ENCODE peak calls at places on chromosomes 2 and 18, in four cellular contexts. One of them, this sample, is unnamed.

GRCh38 chr2:102065675-102066252 is 74.0 kb downstream of the IL1R2 start:
- DNase-seq in HCT116: peak
- DNase-seq in K562: peak
- DNase-seq in HepG2: peak
- DNase-seq in this sample: no peak

GRCh38 chr18:59478591-59478990 is 119.5 kb upstream of the LMAN1 start:
- DNase-seq in HCT116: no peak
- DNase-seq in K562: no peak
- DNase-seq in HepG2: no peak
- DNase-seq in this sample: peak

GRCh38 chr2:70904371-70905216 is 31.1 kb upstream of the ATP6V1B1 start:
- DNase-seq in HCT116: no peak
- DNase-seq in K562: no peak
- DNase-seq in HepG2: no peak
- DNase-seq in this sample: no peak

GRCh38 chr2:109270758-109271305 is 141.8 kb downstream of the SH3RF3 start:
- DNase-seq in HCT116: no peak
- DNase-seq in K562: no peak
- DNase-seq in HepG2: no peak
- DNase-seq in this sample: no peak

GRCh38 chr2:195570329-195570728 is 86.7 kb upstream of the SLC39A10 start:
- DNase-seq in HCT116: no peak
- DNase-seq in K562: no peak
- DNase-seq in HepG2: no peak
- DNase-seq in this sample: no peak

GRCh38 chr2:176171331-176172006 is 14.4 kb downstream of the HOXD3 start:
- DNase-seq in HCT116: no peak
- DNase-seq in K562: no peak
- DNase-seq in HepG2: no peak
- DNase-seq in this sample: no peak

GRCh38 chr2:88875749-88876148 is 184.3 kb downstream of the RPIA start:
- DNase-seq in HCT116: no peak
- DNase-seq in K562: no peak
- DNase-seq in HepG2: no peak
- DNase-seq in this sample: no peak

GRCh38 chr2:17171446-17172049 is 346.7 kb downstream of the RAD51AP2 start:
- DNase-seq in HCT116: peak
- DNase-seq in K562: no peak
- DNase-seq in HepG2: peak
- DNase-seq in this sample: peak

GRCh38 chr18:79781331-79781941 is 16.3 kb upstream of the KCNG2 start:
- DNase-seq in HCT116: no peak
- DNase-seq in K562: no peak
- DNase-seq in HepG2: peak
- DNase-seq in this sample: peak

GRCh38 chr2:55934337-55934736 is 10.8 kb upstream of the EFEMP1 start:
- DNase-seq in HCT116: no peak
- DNase-seq in K562: no peak
- DNase-seq in HepG2: no peak
- DNase-seq in this sample: no peak

GRCh38 chr2:144358979-144359541 is 160.9 kb downstream of the ZEB2 start:
- DNase-seq in HCT116: no peak
- DNase-seq in K562: no peak
- DNase-seq in HepG2: no peak
- DNase-seq in this sample: no peak

GRCh38 chr2:32969444-32970162 is 22.9 kb downstream of the LTBP1 start:
- DNase-seq in HCT116: no peak
- DNase-seq in K562: no peak
- DNase-seq in HepG2: no peak
- DNase-seq in this sample: no peak

GRCh38 chr18:73240899-73241298 is 373.1 kb upstream of the NETO1 start:
- DNase-seq in HCT116: no peak
- DNase-seq in K562: no peak
- DNase-seq in HepG2: no peak
- DNase-seq in this sample: no peak

GRCh38 chr2:205758051-205758450 is 75.8 kb downstream of the NRP2 start:
- DNase-seq in HCT116: no peak
- DNase-seq in K562: no peak
- DNase-seq in HepG2: no peak
- DNase-seq in this sample: no peak

GRCh38 chr18:50340078-50340477 is 34.8 kb upstream of the SKA1 start:
- DNase-seq in HCT116: no peak
- DNase-seq in K562: no peak
- DNase-seq in HepG2: no peak
- DNase-seq in this sample: no peak

GRCh38 chr18:6920099-6920955 is 190.8 kb downstream of the ARHGAP28 start:
- DNase-seq in HCT116: no peak
- DNase-seq in K562: peak
- DNase-seq in HepG2: peak
- DNase-seq in this sample: peak

GRCh38 chr2:37871453-37872191 is 53.5 kb upstream of the RMDN2 start:
- DNase-seq in HCT116: no peak
- DNase-seq in K562: no peak
- DNase-seq in HepG2: no peak
- DNase-seq in this sample: no peak

GRCh38 chr18:78619854-78620253 is 359.8 kb upstream of the SALL3 start:
- DNase-seq in HCT116: no peak
- DNase-seq in K562: no peak
- DNase-seq in HepG2: no peak
- DNase-seq in this sample: no peak

GRCh38 chr2:180872256-180872655 is 108.1 kb upstream of the UBE2E3 start:
- DNase-seq in HCT116: no peak
- DNase-seq in K562: no peak
- DNase-seq in HepG2: no peak
- DNase-seq in this sample: no peak

GRCh38 chr2:219274392-219274921 is 4.7 kb upstream of the DNAJB2 start:
- DNase-seq in HCT116: peak
- DNase-seq in K562: no peak
- DNase-seq in HepG2: peak
- DNase-seq in this sample: no peak

GRCh38 chr2:14723684-14724083 is 91.2 kb downstream of the LRATD1 start:
- DNase-seq in HCT116: no peak
- DNase-seq in K562: no peak
- DNase-seq in HepG2: no peak
- DNase-seq in this sample: no peak

GRCh38 chr18:23689616-23690504 is 607 bp downstream of the LAMA3 start:
- DNase-seq in HCT116: no peak
- DNase-seq in K562: no peak
- DNase-seq in HepG2: no peak
- DNase-seq in this sample: no peak

GRCh38 chr2:120293991-120294329 is 41.3 kb downstream of the RALB start:
- DNase-seq in HCT116: no peak
- DNase-seq in K562: no peak
- DNase-seq in HepG2: no peak
- DNase-seq in this sample: no peak

GRCh38 chr2:107337209-107337898 is 451.4 kb upstream of the ST6GAL2 start:
- DNase-seq in HCT116: no peak
- DNase-seq in K562: no peak
- DNase-seq in HepG2: no peak
- DNase-seq in this sample: no peak

GRCh38 chr2:232979871-232980461 is 33.1 kb downstream of the NGEF start:
- DNase-seq in HCT116: peak
- DNase-seq in K562: no peak
- DNase-seq in HepG2: peak
- DNase-seq in this sample: no peak

GRCh38 chr2:191202209-191202721 is 42.9 kb upstream of the MYO1B start:
- DNase-seq in HCT116: no peak
- DNase-seq in K562: no peak
- DNase-seq in HepG2: no peak
- DNase-seq in this sample: no peak

GRCh38 chr2:238636269-238637073 is 209.7 kb downstream of the ASB1 start:
- DNase-seq in HCT116: no peak
- DNase-seq in K562: no peak
- DNase-seq in HepG2: no peak
- DNase-seq in this sample: no peak

GRCh38 chr2:180222642-180223041 is 215.5 kb upstream of the CWC22 start:
- DNase-seq in HCT116: no peak
- DNase-seq in K562: no peak
- DNase-seq in HepG2: no peak
- DNase-seq in this sample: no peak

GRCh38 chr2:182587831-182588230 is 128.2 kb upstream of the DNAJC10 start:
- DNase-seq in HCT116: no peak
- DNase-seq in K562: no peak
- DNase-seq in HepG2: no peak
- DNase-seq in this sample: no peak

GRCh38 chr2:196059491-196059960 is 9.1 kb downstream of the DNAH7 start:
- DNase-seq in HCT116: no peak
- DNase-seq in K562: no peak
- DNase-seq in HepG2: no peak
- DNase-seq in this sample: no peak

GRCh38 chr18:58241877-58242276 is 197.9 kb downstream of the NEDD4L start:
- DNase-seq in HCT116: no peak
- DNase-seq in K562: no peak
- DNase-seq in HepG2: no peak
- DNase-seq in this sample: no peak

GRCh38 chr2:170375192-170375591 is 197.2 kb downstream of the MYO3B start:
- DNase-seq in HCT116: no peak
- DNase-seq in K562: no peak
- DNase-seq in HepG2: no peak
- DNase-seq in this sample: no peak

GRCh38 chr2:128032092-128032491 is 4.2 kb upstream of the SAP130 start:
- DNase-seq in HCT116: no peak
- DNase-seq in K562: no peak
- DNase-seq in HepG2: no peak
- DNase-seq in this sample: no peak

GRCh38 chr2:183937220-183937619 is 661.1 kb upstream of the ZNF804A start:
- DNase-seq in HCT116: no peak
- DNase-seq in K562: no peak
- DNase-seq in HepG2: no peak
- DNase-seq in this sample: no peak

DNA sequence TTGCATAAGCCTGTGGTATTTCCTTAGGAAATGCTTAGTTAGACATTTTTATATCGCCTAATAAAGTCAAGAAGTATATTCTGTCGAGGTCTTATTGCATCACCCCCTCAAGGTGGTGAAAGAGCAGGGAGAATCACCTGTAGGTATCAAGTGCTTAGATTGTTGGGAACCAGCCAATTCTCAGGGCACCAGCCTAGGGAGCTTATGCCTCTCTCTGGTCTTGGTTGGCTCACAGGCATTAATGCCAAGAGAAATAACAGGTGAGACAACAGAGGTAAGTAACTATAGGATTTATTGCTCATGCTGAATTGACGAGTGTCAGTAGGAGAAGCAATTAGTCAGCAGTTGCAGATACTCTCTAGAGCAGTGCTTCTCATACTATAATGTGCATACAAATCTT is 663.3 kb upstream of the ZNF804A start:
- DNase-seq in HCT116: no peak
- DNase-seq in K562: no peak
- DNase-seq in HepG2: no peak
- DNase-seq in this sample: no peak
- TF ChIP-seq ELF1 in HCT116: no peak
- TF ChIP-seq ELF1 in K562: no peak
- TF ChIP-seq ELF1 in HepG2: no peak
- TF ChIP-seq ELF1 in this sample: no peak

DNA sequence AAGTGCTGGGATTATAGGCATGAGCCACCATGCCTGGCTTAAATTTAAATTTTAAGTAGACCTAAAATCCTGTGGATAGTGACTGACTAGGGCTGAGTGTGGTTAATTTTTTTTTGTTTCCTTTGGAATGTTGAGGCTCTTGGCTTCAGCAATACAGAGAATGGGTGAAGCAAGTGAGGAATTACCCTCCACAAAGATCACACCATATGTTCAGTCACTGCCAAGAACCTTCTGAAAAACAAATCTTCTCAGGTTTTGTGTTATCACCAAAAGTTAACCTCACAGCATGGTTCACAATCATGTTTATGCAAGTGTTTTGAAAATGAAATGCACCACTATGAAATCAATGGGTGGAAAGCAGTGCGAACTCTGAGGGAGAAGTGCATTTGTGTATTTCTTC is 44.3 kb downstream of the SPATS2L start:
- DNase-seq in HCT116: no peak
- DNase-seq in K562: no peak
- DNase-seq in HepG2: no peak
- DNase-seq in this sample: no peak
- TF ChIP-seq ELF1 in HCT116: no peak
- TF ChIP-seq ELF1 in K562: no peak
- TF ChIP-seq ELF1 in HepG2: no peak
- TF ChIP-seq ELF1 in this sample: no peak

GRCh38 chr2:26884486-26884885 is 36.6 kb downstream of the DPYSL5 start:
- DNase-seq in HCT116: no peak
- DNase-seq in K562: no peak
- DNase-seq in HepG2: no peak
- DNase-seq in this sample: no peak

GRCh38 chr2:26887142-26887541 is 39.2 kb downstream of the DPYSL5 start:
- DNase-seq in HCT116: no peak
- DNase-seq in K562: no peak
- DNase-seq in HepG2: no peak
- DNase-seq in this sample: no peak

GRCh38 chr2:26885651-26886329 is 37.9 kb downstream of the DPYSL5 start:
- DNase-seq in HCT116: no peak
- DNase-seq in K562: no peak
- DNase-seq in HepG2: no peak
- DNase-seq in this sample: no peak

GRCh38 chr2:26880910-26881435 is 33.0 kb downstream of the DPYSL5 start:
- DNase-seq in HCT116: no peak
- DNase-seq in K562: no peak
- DNase-seq in HepG2: no peak
- DNase-seq in this sample: no peak

GRCh38 chr2:26883971-26884370 is 36.0 kb downstream of the DPYSL5 start:
- DNase-seq in HCT116: no peak
- DNase-seq in K562: no peak
- DNase-seq in HepG2: no peak
- DNase-seq in this sample: no peak
- TF ChIP-seq ELF1 in HCT116: no peak
- TF ChIP-seq ELF1 in K562: no peak
- TF ChIP-seq ELF1 in HepG2: no peak
- TF ChIP-seq ELF1 in this sample: no peak

GRCh38 chr18:55233850-55234249 is 274.6 kb upstream of the CCDC68 start:
- DNase-seq in HCT116: no peak
- DNase-seq in K562: no peak
- DNase-seq in HepG2: no peak
- DNase-seq in this sample: no peak
- TF ChIP-seq ELF1 in HCT116: no peak
- TF ChIP-seq ELF1 in K562: no peak
- TF ChIP-seq ELF1 in HepG2: no peak
- TF ChIP-seq ELF1 in this sample: no peak

DNA sequence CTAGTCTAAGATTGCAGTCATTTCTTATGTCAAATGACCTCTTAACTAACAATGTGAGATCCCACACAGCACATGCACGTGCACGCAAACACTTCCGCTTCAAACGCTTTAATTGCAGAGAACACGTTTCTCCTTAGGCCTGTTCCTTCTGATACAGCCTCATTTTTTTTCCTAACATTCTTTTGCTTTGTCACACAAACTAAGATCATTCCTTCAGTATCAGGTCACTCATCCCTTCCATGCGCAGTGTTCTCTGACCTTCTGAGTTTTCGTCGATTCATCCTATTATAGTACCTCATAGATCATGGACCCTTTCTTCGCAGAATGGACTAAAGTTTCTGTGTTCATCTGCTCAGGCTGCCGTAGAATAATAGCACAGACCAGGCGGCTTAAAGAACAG is 327.1 kb upstream of the CDH19 start:
- DNase-seq in HCT116: no peak
- DNase-seq in K562: no peak
- DNase-seq in HepG2: no peak
- DNase-seq in this sample: no peak
- TF ChIP-seq ELF1 in HCT116: no peak
- TF ChIP-seq ELF1 in K562: no peak
- TF ChIP-seq ELF1 in HepG2: no peak
- TF ChIP-seq ELF1 in this sample: no peak

This sample was measured in SK-N-SH.